ENCODE peak calls at places on chromosomes 4 and X, in ten cellular contexts. T is ovary, I is stomach, D is Peyer's patch, F is HCT116, S is HepG2, J is tibial nerve, R is adrenal gland, Y is A549, W is sigmoid colon. C is an unnamed sample.

GRCh38 chr4:151438154-151438553 is 29.2 kb downstream of the FHIP1A start:
- DNase-seq in J (no peak), W (no peak), T (no peak), F (no peak), R (no peak), I (no peak), S (no peak), D (no peak), Y (no peak), C (no peak)

GRCh38 chrX:153353416-153353815 is 19.5 kb downstream of the ZNF275 start:
- DNase-seq in D (no peak), Y (no peak), R (peak; percentile 49), T (no peak), J (no peak), W (no peak), S (no peak), I (no peak), F (no peak), C (no peak)

GRCh38 chr4:39664828-39665731 is 26.4 kb upstream of the SMIM14 start:
- DNase-seq in T (no peak), Y (no peak), I (no peak), W (no peak), R (no peak), S (peak; percentile 89), F (no peak), J (no peak), D (no peak), C (no peak)

GRCh38 chr4:185689407-185689806 is 122.6 kb downstream of the SORBS2 start:
- DNase-seq in F (no peak), S (no peak), D (no peak), W (no peak), I (no peak), Y (no peak), R (no peak), T (no peak), J (no peak), C (no peak)

GRCh38 chr4:146522862-146523205 is 1.1 kb upstream of the SLC10A7 start:
- DNase-seq in F (no peak), S (peak; percentile 8), Y (peak; percentile 2), W (no peak), D (no peak), T (no peak), I (no peak), J (no peak), R (no peak), C (no peak)

GRCh38 chrX:103716967-103717366 is 6.3 kb downstream of the TMEM31 start:
- DNase-seq in S (no peak), I (no peak), J (no peak), R (no peak), F (no peak), W (no peak), T (no peak), Y (no peak), D (peak; percentile 57), C (no peak)

GRCh38 chr4:94354474-94354896 is 11.8 kb upstream of the HPGDS start:
- DNase-seq in I (no peak), J (no peak), W (no peak), F (no peak), R (no peak), D (no peak), Y (no peak), S (no peak), T (no peak), C (no peak)

GRCh38 chr4:53132117-53132889 is 233.6 kb downstream of the SCFD2 start:
- DNase-seq in S (no peak), Y (no peak), R (no peak), I (no peak), F (no peak), J (no peak), W (no peak), D (no peak), T (no peak), C (no peak)

DNA sequence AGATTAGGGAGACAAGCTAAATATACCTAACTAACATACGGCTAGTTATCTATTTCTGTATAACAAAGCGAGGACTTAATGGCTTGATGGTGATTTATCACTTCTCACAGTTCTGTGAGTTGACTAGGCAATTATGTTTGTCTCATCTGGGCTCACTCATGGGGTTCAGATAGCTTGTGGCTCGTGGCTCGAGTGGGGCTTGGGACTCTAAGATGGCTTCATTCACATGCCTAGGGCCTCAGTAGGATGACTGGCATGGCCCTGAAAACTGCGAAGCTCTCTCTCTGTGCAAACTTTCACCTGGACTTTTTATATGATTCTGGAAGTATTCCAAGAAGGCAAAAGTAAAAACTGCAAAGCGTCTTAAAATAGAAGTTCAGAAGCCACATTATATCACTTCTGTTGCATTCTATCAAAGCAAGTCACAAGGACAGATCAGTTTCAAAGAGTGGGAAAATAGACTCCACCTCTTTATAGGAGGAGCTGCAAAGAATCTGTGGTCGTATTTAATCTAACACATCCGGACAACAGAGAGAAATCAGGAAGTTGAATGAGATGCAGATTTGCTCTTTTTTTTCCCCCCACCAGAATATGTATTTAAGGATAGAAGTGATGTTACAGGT is 491.2 kb downstream of the INPP4B start:
- DNase-seq in D (no peak), T (no peak), F (no peak), W (no peak), R (no peak), I (no peak), Y (no peak), S (no peak), J (no peak), C (no peak)
- H3K4me1 ChIP-seq in D (no peaks in the 10 kb centered on the region), T (peaks cover 1% of the 10 kb centered on the region), F (peaks cover 33% of the 10 kb centered on the region), W (peaks cover 25% of the 10 kb centered on the region), R (peaks cover 48% of the 10 kb centered on the region), I (peaks cover 29% of the 10 kb centered on the region), Y (peaks cover 38% of the 10 kb centered on the region), S (no peaks in the 10 kb centered on the region), J (no peaks in the 10 kb centered on the region), C (peaks cover 52% of the 10 kb centered on the region)

DNA sequence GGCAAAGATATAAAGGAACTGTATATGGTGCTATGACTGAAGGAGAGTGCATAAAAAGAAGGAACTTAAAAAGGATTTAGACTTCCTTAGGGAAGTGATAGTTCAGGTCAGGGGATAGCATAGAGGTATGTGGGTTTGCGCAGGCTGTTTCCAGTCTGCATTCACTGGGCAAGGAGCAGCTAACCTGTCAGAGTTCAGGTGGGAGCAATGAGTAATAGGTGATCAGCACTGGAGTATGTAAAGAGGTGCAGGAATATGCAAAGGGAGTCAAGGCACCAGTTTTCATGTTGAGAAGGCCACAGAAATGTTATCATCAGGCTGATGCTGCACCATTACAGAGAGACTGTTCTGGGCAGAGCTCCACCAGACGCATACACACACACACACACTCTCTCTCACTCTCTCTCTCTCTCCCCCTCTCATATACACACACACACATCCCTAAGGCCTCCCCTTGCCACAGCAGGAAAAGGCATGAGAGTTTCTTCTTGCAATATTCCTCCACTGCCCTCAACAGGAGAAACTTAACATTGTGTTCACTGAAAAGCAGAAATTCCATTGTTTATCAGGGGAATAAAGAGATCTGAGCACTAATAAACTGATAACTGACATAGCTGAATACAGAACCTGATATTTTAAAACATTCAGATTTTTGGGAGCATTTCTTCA is 256.4 kb upstream of the GRID2 start:
- DNase-seq in T (no peak), J (no peak), W (no peak), Y (no peak), I (no peak), R (no peak), D (no peak), F (no peak), S (no peak), C (no peak)
- TF ChIP-seq CTCF in T (no peak), J (no peak), W (no peak), Y (no peak), I (no peak), R (no peak), D (peak; percentile 36), F (peak; percentile 27), S (peak; percentile 7), C (no peak)

GRCh38 chrX:53682885-53683555 is 3.5 kb downstream of the HUWE1 start:
- DNase-seq in S (peak; percentile 43), J (no peak), W (peak; percentile 65), Y (peak; percentile 46), D (peak; percentile 50), F (no peak), T (no peak), I (no peak), R (peak; percentile 33), C (peak; percentile 10)

GRCh38 chrX:53684415-53685192 is 1.9 kb downstream of the HUWE1 start:
- DNase-seq in S (no peak), I (no peak), J (no peak), Y (peak; percentile 1), F (no peak), W (no peak), D (no peak), R (no peak), T (no peak), C (no peak)

GRCh38 chrX:53685711-53686110 is 808 bp downstream of the HUWE1 start:
- DNase-seq in S (no peak), Y (no peak), J (no peak), D (no peak), F (no peak), T (no peak), W (no peak), R (no peak), I (no peak), C (no peak)

GRCh38 chrX:53681661-53682060 is 4.9 kb downstream of the HUWE1 start:
- DNase-seq in J (no peak), R (no peak), S (no peak), I (no peak), W (no peak), T (no peak), D (no peak), Y (no peak), F (no peak), C (peak; percentile 22)

GRCh38 chrX:53683556-53684414 is 2.7 kb downstream of the HUWE1 start:
- DNase-seq in S (peak; percentile 97), W (peak; percentile 98), J (peak; percentile 86), D (peak; percentile 97), I (peak; percentile 93), F (peak; percentile 96), T (peak; percentile 92), Y (peak; percentile 75), R (peak; percentile 96), C (peak; percentile 91)
- TF ChIP-seq POLR2A in S (peak; percentile 75), W (peak; percentile 42), J (no peak), D (peak; percentile 39), I (peak; percentile 24), F (no peak), T (peak; percentile 76), Y (peak; percentile 60), R (peak; percentile 67), C (peak; percentile 79)

GRCh38 chrX:154594491-154594890 is 9.6 kb downstream of the CTAG1A start:
- DNase-seq in T (no peak), S (no peak), D (no peak), F (no peak), R (no peak), I (no peak), Y (no peak), W (no peak), J (no peak), C (no peak)

GRCh38 chrX:154598656-154599055 is 13.7 kb downstream of the CTAG1A start:
- DNase-seq in R (no peak), Y (no peak), J (no peak), F (no peak), W (no peak), I (no peak), D (no peak), S (no peak), T (no peak), C (no peak)

GRCh38 chrX:154595559-154595958 is 10.6 kb downstream of the CTAG1A start:
- DNase-seq in S (no peak), J (no peak), W (no peak), D (no peak), F (no peak), I (no peak), T (no peak), R (no peak), Y (no peak), C (no peak)

GRCh38 chrX:154597221-154597620 is 12.3 kb downstream of the CTAG1A start:
- DNase-seq in R (no peak), I (no peak), S (no peak), T (no peak), W (no peak), J (no peak), F (no peak), Y (no peak), D (no peak), C (no peak)

DNA sequence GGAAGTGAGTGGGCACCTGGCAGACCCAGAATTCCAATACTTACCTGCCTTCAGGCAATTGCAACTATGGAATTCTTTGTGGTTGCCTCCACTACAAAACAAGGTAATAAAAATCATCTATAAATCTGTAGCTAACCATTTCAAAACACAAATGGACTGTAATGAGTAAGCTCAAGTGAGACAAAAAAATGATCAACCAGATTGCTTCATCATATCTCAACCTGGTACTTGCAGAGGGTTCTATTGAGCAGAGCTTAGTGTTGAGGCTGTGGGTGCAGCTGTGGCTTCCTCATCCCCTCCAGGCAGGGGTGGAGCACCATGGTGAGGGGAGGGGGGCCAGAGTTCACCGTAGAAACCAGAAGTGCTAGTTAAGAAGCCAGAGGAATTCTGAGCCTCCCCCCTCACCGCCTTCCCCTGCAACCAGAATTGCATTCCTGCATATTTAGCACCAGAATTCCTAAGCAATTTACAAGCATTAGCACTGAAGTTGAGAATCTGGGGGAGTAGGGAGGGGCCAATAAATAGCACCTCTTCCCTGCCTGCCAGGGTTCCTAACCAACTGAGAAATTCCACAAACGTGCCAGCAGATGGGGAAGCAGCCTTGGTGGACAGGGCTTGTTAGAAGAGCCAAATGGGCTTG is 11.5 kb downstream of the CTAG1A start:
- DNase-seq in W (no peak), I (no peak), D (no peak), J (no peak), S (no peak), R (no peak), F (no peak), T (no peak), Y (no peak), C (no peak)
- H3K4me1 ChIP-seq in W (no peaks in the 10 kb centered on the region), I (no peaks in the 10 kb centered on the region), D (no peaks in the 10 kb centered on the region), J (no peaks in the 10 kb centered on the region), S (no peaks in the 10 kb centered on the region), R (no peaks in the 10 kb centered on the region), F (peaks cover 23% of the 10 kb centered on the region), T (no peaks in the 10 kb centered on the region), Y (no peaks in the 10 kb centered on the region), C (no peaks in the 10 kb centered on the region)